ENCODE peak calls at places on chromosome 2, in four cellular contexts. Q, R, B and K are unnamed samples.

GRCh38 chr2:77922567-77922966 is 400.4 kb upstream of the LRRTM4 start:
- DNase-seq in Q (no peak), R (no peak), B (no peak), K (no peak)

GRCh38 chr2:8300216-8300615 is 381.6 kb upstream of the ID2 start:
- DNase-seq in Q (no peak), R (no peak), B (no peak), K (no peak)

GRCh38 chr2:222442665-222443064 is 18.3 kb downstream of the SGPP2 start:
- DNase-seq in Q (no peak), R (no peak), B (no peak), K (no peak)

GRCh38 chr2:104755026-104755856 is 98.7 kb upstream of the POU3F3 start:
- DNase-seq in Q (no peak), R (no peak), B (no peak), K (no peak)

GRCh38 chr2:161414385-161415040 is 1.6 kb upstream of the TBR1 start:
- DNase-seq in Q (no peak), R (no peak), B (no peak), K (no peak)

GRCh38 chr2:32496657-32497056 is 131.2 kb upstream of the TTC27 start:
- DNase-seq in Q (no peak), R (no peak), B (no peak), K (no peak)

GRCh38 chr2:27830616-27831120 is 59.1 kb downstream of the MRPL33 start:
- DNase-seq in Q (no peak), R (no peak), B (no peak), K (no peak)

GRCh38 chr2:67455219-67456142 is 58.3 kb downstream of the ETAA1 start:
- DNase-seq in Q (no peak), R (no peak), B (no peak), K (no peak)

GRCh38 chr2:109282360-109282759 is 153.4 kb downstream of the SH3RF3 start:
- DNase-seq in Q (no peak), R (no peak), B (no peak), K (no peak)

GRCh38 chr2:18903750-18904149 is 314.4 kb upstream of the NT5C1B start:
- DNase-seq in Q (no peak), R (no peak), B (no peak), K (no peak)

GRCh38 chr2:28855193-28855592 is 14.9 kb downstream of the TRMT61B start:
- DNase-seq in Q (no peak), R (no peak), B (no peak), K (no peak)

GRCh38 chr2:20590704-20591515 is 60.0 kb downstream of the HS1BP3 start:
- DNase-seq in Q (no peak), R (no peak), B (peak), K (peak)

GRCh38 chr2:183838295-183838694 is 714.1 kb downstream of the NUP35 start:
- DNase-seq in Q (no peak), R (no peak), B (no peak), K (peak)

GRCh38 chr2:37191253-37191652 is 2.8 kb upstream of the SULT6B1 start:
- DNase-seq in Q (no peak), R (no peak), B (no peak), K (no peak)

GRCh38 chr2:67798536-67799160 is 264.2 kb downstream of the C1D start:
- DNase-seq in Q (no peak), R (no peak), B (no peak), K (no peak)

GRCh38 chr2:11697103-11697871 is 27.3 kb upstream of the NTSR2 start:
- DNase-seq in Q (no peak), R (no peak), B (no peak), K (no peak)

GRCh38 chr2:58436842-58437241 is 195.7 kb upstream of the FANCL start:
- DNase-seq in Q (no peak), R (no peak), B (no peak), K (no peak)

GRCh38 chr2:42195559-42195958 is 26.4 kb downstream of the EML4 start:
- DNase-seq in Q (no peak), R (no peak), B (no peak), K (no peak)

GRCh38 chr2:81984969-81985637 is 1680.6 kb upstream of the LRRTM1 start:
- DNase-seq in Q (no peak), R (no peak), B (no peak), K (peak)

GRCh38 chr2:1782514-1782913 is 38.2 kb upstream of the PXDN start:
- DNase-seq in Q (no peak), R (no peak), B (no peak), K (peak)

GRCh38 chr2:225419033-225419432 is 19.5 kb downstream of the NYAP2 start:
- DNase-seq in Q (no peak), R (no peak), B (no peak), K (no peak)

GRCh38 chr2:1505031-1505441 is 91.8 kb downstream of the TPO start:
- DNase-seq in Q (no peak), R (peak), B (no peak), K (peak)

GRCh38 chr2:39401319-39401718 is 35.8 kb downstream of the MAP4K3 start:
- DNase-seq in Q (no peak), R (no peak), B (no peak), K (no peak)

GRCh38 chr2:71500426-71501079 is 47.2 kb downstream of the DYSF start:
- DNase-seq in Q (no peak), R (no peak), B (peak), K (no peak)

GRCh38 chr2:133885847-133886246 is 317.6 kb upstream of the NCKAP5 start:
- DNase-seq in Q (no peak), R (no peak), B (no peak), K (no peak)

GRCh38 chr2:141264848-141265247 is 866.0 kb downstream of the LRP1B start:
- DNase-seq in Q (no peak), R (no peak), B (no peak), K (no peak)

GRCh38 chr2:210548878-210549384 is 7.5 kb upstream of the CPS1 start:
- DNase-seq in Q (no peak), R (no peak), B (no peak), K (no peak)

GRCh38 chr2:164599954-164600589 is 21.2 kb downstream of the GRB14 start:
- DNase-seq in Q (no peak), R (no peak), B (peak), K (no peak)

GRCh38 chr2:241191101-241191500 is 2.6 kb downstream of the ANO7 start:
- DNase-seq in Q (no peak), R (peak), B (no peak), K (no peak)

GRCh38 chr2:241190291-241190981 is 2.0 kb downstream of the ANO7 start:
- DNase-seq in Q (no peak), R (peak), B (no peak), K (peak)

GRCh38 chr2:241189093-241189855 is 797 bp downstream of the ANO7 start:
- DNase-seq in Q (no peak), R (peak), B (no peak), K (peak)

GRCh38 chr2:241188386-241189092 is at the start of gene ANO7:
- DNase-seq in Q (peak), R (no peak), B (no peak), K (peak)

DNA sequence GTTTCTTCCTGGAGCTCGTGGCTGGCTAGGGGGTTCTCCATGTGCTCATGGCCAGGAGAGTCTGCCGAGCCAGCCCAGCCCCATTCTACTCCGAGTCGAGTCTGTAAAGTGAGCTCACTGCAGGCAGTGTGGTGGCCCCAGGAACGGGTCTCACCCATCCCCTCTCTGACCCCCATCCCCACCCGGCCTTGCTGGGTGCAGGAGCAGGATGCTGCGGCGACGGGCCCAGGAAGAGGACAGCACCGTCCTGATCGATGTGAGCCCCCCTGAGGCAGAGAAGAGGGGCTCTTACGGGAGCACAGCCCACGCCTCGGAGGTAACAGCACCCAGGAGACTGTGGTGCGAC is 1.4 kb downstream of the ANO7 start:
- DNase-seq in Q (no peak), R (peak), B (no peak), K (peak)
- TF ChIP-seq CTCF in Q (no peak), R (no peak), B (no peak), K (no peak)

DNA sequence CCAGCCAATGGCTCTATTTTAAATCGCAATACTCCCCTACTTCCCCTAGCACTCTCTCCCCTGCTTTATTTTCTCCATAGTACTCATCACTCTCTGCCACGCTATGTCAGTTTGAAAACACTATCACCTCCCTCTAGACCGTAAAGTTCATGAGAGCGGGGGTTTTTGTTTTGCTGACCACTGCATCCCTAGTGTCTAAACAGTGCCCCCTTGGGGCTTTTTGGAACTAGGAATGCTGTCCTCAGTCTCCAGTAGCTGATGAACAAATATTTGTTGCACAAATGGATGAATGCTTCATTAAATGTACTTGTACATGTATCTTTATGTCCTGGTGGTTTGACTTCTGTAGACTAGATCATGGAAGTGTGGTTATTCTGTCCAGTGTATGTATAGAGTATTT is 44.2 kb downstream of the ATOH8 start:
- DNase-seq in Q (no peak), R (no peak), B (no peak), K (no peak)
- TF ChIP-seq CTCF in Q (peak), R (peak), B (peak), K (peak)

GRCh38 chr2:181440919-181441318 is 16.3 kb upstream of the ITGA4 start:
- DNase-seq in Q (no peak), R (no peak), B (no peak), K (no peak)

GRCh38 chr2:181440336-181440735 is 16.9 kb upstream of the ITGA4 start:
- DNase-seq in Q (no peak), R (no peak), B (no peak), K (no peak)

GRCh38 chr2:181438298-181438697 is 18.9 kb upstream of the ITGA4 start:
- DNase-seq in Q (no peak), R (no peak), B (no peak), K (no peak)
- TF ChIP-seq CTCF in Q (no peak), R (peak), B (no peak), K (peak)

DNA sequence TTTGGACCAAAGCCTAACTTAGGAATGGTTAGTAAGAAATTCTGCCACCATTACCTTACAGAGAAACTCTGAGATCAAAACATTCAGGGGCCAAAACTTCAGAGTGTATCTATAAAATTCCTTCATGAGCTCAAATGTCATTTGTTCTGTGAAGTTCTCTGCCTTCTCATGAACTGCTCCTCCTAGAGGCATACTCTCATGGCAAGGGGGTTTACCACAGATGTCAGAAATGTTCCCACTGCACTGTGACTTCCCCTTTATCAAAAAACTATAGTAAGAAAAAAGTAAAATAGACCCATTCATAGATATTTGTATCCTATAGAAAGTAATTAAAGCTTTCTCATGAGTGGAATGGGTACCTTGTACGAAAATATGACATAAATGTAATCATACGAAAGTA is 68.5 kb downstream of the USP40 start:
- DNase-seq in Q (no peak), R (no peak), B (no peak), K (no peak)
- TF ChIP-seq CTCF in Q (no peak), R (no peak), B (no peak), K (no peak)

GRCh38 chr2:10439971-10440370 is 8.2 kb downstream of the ODC1 start:
- DNase-seq in Q (no peak), R (no peak), B (no peak), K (no peak)

GRCh38 chr2:10437806-10438205 is 10.3 kb downstream of the ODC1 start:
- DNase-seq in Q (no peak), R (no peak), B (no peak), K (no peak)

GRCh38 chr2:10439185-10439879 is 8.8 kb downstream of the ODC1 start:
- DNase-seq in Q (no peak), R (no peak), B (no peak), K (no peak)

GRCh38 chr2:10436711-10437110 is 11.4 kb downstream of the ODC1 start:
- DNase-seq in Q (no peak), R (no peak), B (no peak), K (no peak)

DNA sequence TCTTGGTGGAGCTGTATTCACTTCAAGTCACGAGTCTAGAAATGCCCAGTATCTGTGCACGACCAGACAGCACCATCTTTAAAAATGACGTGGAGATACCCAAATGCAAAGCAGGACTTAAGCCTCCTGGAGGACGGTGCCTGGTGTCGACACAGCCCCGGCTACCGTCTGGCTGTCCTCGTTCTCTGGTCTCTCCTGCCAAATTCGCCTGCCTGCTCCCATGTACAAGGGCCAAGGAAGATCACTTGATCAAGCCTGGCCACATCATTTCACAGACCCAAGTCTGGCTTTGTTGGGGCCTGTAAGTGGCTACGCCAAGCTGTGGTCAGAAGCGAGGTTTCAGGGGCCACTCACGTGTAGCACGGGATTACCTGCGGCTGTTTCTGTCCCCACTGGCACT is 9.4 kb downstream of the ODC1 start:
- DNase-seq in Q (no peak), R (no peak), B (no peak), K (no peak)
- TF ChIP-seq CTCF in Q (no peak), R (no peak), B (no peak), K (no peak)

GRCh38 chr2:73925853-73926492 is 707 bp upstream of the DGUOK start:
- DNase-seq in Q (peak), R (no peak), B (no peak), K (no peak)
- TF ChIP-seq CTCF in Q (no peak), R (no peak), B (no peak), K (no peak)